ENCODE peak calls at places on chromosomes 12 and 14, in six cellular contexts. H is WERI-Rb-1, Z is transverse colon, L is uterus, E is IMR-90, F is GM23248. Y is an unnamed sample.

GRCh38 chr14:58298477-58298879 is at the start of gene ARID4A:
- DNase-seq in Z (peak; percentile 92), H (peak; percentile 92), L (no peak), E (no peak), F (no peak), Y (no peak)

GRCh38 chr12:65209655-65210043 is 40.3 kb downstream of the LEMD3 start:
- DNase-seq in H (no peak), F (no peak), L (no peak), E (no peak), Z (no peak), Y (no peak)

GRCh38 chr12:69338120-69338859 is 9.9 kb upstream of the LYZ start:
- DNase-seq in H (no peak), E (no peak), L (no peak), F (no peak), Z (no peak), Y (no peak)

GRCh38 chr12:43066471-43066870 is 476.9 kb upstream of the PRICKLE1 start:
- DNase-seq in L (no peak), F (no peak), E (no peak), H (no peak), Z (no peak), Y (no peak)

GRCh38 chr12:93848453-93849120 is 171.4 kb downstream of the CRADD start:
- DNase-seq in E (no peak), L (no peak), Z (peak; percentile 21), H (no peak), F (no peak), Y (no peak)

GRCh38 chr12:93390025-93390424 is 12.3 kb downstream of the NUDT4 start:
- DNase-seq in H (no peak), F (no peak), E (no peak), Z (no peak), L (no peak), Y (no peak)

GRCh38 chr12:28710882-28711281 is 438.2 kb upstream of the FAR2 start:
- DNase-seq in H (no peak), L (no peak), E (peak; percentile 93), F (peak; percentile 92), Z (no peak), Y (no peak)

GRCh38 chr14:54370323-54371125 is 26.3 kb upstream of the CDKN3 start:
- DNase-seq in L (no peak), E (no peak), Z (no peak), F (no peak), H (no peak), Y (no peak)

GRCh38 chr14:95274283-95274682 is 45.4 kb downstream of the CLMN start:
- DNase-seq in Z (peak; percentile 76), E (no peak), L (no peak), H (no peak), F (no peak), Y (no peak)

GRCh38 chr14:49950275-49951250 is 57.7 kb downstream of the ARF6 start:
- DNase-seq in E (no peak), H (no peak), L (no peak), Z (peak; percentile 88), F (no peak), Y (no peak)

GRCh38 chr12:12442548-12443071 is 85.7 kb downstream of the BORCS5 start:
- DNase-seq in F (peak; percentile 74), E (peak; percentile 80), H (peak; percentile 33), L (no peak), Z (no peak), Y (no peak)

GRCh38 chr12:92139634-92140555 is 5.8 kb downstream of the BTG1 start:
- DNase-seq in F (peak; percentile 37), E (peak; percentile 59), Z (no peak), L (no peak), H (no peak), Y (no peak)
- H3K4me3 ChIP-seq in F (peak overlapping the region; percentile 95), E (peak overlapping the region; percentile 50), Z (peak overlapping the region; percentile 74), L (peak overlapping the region; percentile 84), H (peak overlapping the region; percentile 93), Y (no peak overlapping the region)

DNA sequence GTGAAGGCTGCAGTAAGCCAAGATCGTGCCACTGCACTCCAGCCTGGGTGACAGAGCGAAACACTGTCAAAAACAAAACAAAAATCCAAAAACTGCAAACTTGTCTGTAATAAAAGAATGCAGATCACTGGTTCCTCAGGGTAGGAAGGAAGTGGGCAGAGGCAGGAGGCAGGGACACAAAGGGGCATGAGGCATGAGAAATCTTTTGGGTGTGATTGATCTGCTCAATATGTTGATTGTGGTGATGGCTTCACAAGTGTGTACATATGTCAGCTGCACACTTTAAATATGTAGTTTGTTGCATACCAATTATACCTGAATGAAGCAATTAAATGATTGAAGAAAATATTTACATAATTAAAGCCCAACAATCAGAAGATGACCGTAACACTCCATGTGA is 117.6 kb downstream of the CMAS start:
- DNase-seq in Z (no peak), L (no peak), F (no peak), E (no peak), H (no peak), Y (no peak)
- H3K27ac ChIP-seq in Z (no peak overlapping the region), L (no peak overlapping the region), F (no peak overlapping the region), E (no peak overlapping the region), H (no peak overlapping the region), Y (no peak overlapping the region)

GRCh38 chr14:26125039-26125438 is 472.8 kb downstream of the NOVA1 start:
- DNase-seq in F (no peak), E (no peak), H (no peak), Z (no peak), L (no peak), Y (no peak)
- H3K9me3 ChIP-seq in F (no peaks in the 10 kb centered on the region), E (peaks cover 4% of the 10 kb centered on the region), H (no peaks in the 10 kb centered on the region), Z (no peaks in the 10 kb centered on the region), L (no peaks in the 10 kb centered on the region), Y (no peaks in the 10 kb centered on the region)

GRCh38 chr12:47077206-47078085 is 2.0 kb upstream of the PCED1B start:
- DNase-seq in E (no peak), F (no peak), H (no peak), Z (no peak), L (no peak), Y (no peak)
- H3K4me3 ChIP-seq in E (peak overlapping the region; percentile 91), F (peak overlapping the region; percentile 84), H (no peak overlapping the region), Z (peak overlapping the region; percentile 68), L (peak overlapping the region; percentile 77), Y (no peak overlapping the region)

DNA sequence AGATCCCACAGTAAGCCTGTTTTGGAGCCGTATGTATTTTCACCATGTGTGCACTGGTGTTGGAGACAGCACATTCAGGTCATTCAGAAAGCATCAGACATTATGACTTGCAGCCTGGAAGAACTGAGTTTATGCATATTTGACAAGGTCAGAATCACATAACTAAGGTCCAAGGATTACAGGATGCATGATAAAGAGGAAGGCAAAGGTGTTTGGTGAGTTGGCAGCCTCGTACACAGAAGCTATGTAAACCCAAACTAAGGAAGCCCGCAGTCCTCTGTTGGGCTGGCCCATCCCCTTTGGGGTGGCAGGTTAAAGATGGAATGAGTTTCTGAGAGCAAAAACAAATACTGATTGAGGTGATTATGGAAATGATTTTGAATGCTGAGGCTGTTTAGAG is 218.4 kb downstream of the KTN1 start:
- DNase-seq in L (no peak), F (no peak), E (no peak), H (no peak), Z (no peak), Y (no peak)
- H3K27ac ChIP-seq in L (no peak overlapping the region), F (no peak overlapping the region), E (no peak overlapping the region), H (no peak overlapping the region), Z (no peak overlapping the region), Y (no peak overlapping the region)

GRCh38 chr14:71122866-71123565 is 215.8 kb downstream of the PCNX1 start:
- DNase-seq in Z (no peak), F (no peak), E (no peak), L (no peak), H (no peak), Y (no peak)
- H3K9me3 ChIP-seq in Z (no peaks in the 10 kb centered on the region), F (no peaks in the 10 kb centered on the region), E (no peaks in the 10 kb centered on the region), L (no peaks in the 10 kb centered on the region), H (no peaks in the 10 kb centered on the region), Y (no peaks in the 10 kb centered on the region)

DNA sequence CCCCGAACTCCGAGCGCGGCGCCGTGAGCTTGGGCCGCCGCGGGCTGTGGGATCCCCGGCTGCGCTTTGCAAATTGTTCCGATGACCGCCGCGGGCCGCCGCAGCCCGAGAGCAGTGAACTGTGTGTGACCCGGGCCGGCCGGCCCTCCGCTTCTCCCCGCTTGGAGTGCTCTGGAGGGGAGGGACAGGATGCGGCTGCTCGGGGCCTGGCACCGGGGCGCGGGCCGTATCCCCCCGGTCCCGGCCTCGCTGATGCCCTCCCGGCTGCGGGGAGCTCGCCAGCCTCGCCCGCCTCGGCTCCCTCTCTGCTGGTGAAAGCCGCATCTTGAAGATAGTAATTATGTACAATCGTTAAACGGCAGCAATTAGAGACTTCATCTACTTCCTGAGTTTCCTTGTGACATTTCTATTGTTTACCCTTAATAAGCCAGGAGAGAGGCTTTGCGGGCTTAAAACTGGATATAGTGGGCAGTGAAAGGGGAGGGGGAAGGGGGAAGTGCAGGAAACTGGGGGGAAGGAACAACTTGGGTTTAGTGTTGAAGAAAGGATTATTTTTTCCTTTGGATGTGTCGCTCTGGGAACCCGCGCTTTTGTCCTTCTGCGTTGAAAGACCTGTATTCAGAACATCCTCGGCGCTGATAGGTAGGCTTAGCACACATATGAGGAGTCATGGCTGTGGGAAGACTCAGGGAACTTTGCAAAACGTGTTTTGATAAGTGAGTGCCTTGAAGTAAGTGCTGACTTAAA is 1.2 kb downstream of the PELI2 start:
- DNase-seq in H (peak; percentile 15), E (peak; percentile 52), Z (peak; percentile 37), L (peak; percentile 28), F (peak; percentile 70), Y (no peak)
- H3K4me3 ChIP-seq in H (peak overlapping the region; percentile 70), E (peak overlapping the region; percentile 59), Z (peak overlapping the region; percentile 96), L (peak overlapping the region; percentile 60), F (peak overlapping the region; percentile 98), Y (peak overlapping the region; percentile 94)

DNA sequence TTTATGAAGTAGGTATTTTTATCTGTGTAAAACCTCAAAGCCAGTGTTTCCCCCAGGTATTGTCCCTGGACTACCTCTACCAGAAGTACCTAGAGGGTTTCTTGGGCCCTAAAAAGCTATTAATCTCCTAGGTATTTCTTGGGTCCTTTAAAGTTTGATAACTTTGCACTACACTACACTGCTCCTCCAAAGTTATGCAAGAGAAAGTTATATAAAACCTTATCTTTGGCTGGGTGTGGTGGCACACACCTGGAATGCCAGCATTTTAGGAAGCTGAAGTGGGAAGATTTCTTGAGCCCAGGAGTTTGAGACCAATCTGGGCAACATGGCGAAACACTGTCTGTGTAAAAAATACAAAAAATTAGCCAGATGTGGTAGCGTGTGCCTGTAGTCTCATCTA is 34.9 kb downstream of the PTPN21 start:
- DNase-seq in Z (no peak), F (no peak), L (no peak), H (no peak), E (no peak), Y (no peak)
- H3K27ac ChIP-seq in Z (no peak overlapping the region), F (no peak overlapping the region), L (no peak overlapping the region), H (no peak overlapping the region), E (no peak overlapping the region), Y (no peak overlapping the region)

GRCh38 chr14:78091361-78091760 is 78.8 kb upstream of the NRXN3 start:
- DNase-seq in Z (no peak), E (no peak), H (no peak), F (no peak), L (no peak), Y (no peak)
- H3K9me3 ChIP-seq in Z (no peaks in the 10 kb centered on the region), E (peaks cover 22% of the 10 kb centered on the region), H (no peaks in the 10 kb centered on the region), F (no peaks in the 10 kb centered on the region), L (no peaks in the 10 kb centered on the region), Y (no peaks in the 10 kb centered on the region)